ENCODE peak calls at places on chromosomes 2 and 18, in seven cellular contexts. A is skeletal muscle cell, K is T-helper 2 cell, V is glutamatergic neuron, M is endothelial cell, F is GM12891, X is AG08396. J is an unnamed sample.

GRCh38 chr2:120258140-120258539 is 5.5 kb downstream of the RALB start:
- DNase-seq in F (no peak), V (no peak), A (no peak), X (no peak), K (no peak), M (no peak), J (no peak)

GRCh38 chr2:26438926-26439325 is 37.2 kb downstream of the DRC1 start:
- DNase-seq in M (no peak), A (no peak), X (no peak), K (no peak), F (no peak), V (no peak), J (no peak)

GRCh38 chr2:41909584-41909983 is 138.2 kb upstream of the PKDCC start:
- DNase-seq in F (no peak), X (no peak), A (no peak), M (no peak), V (no peak), K (no peak), J (no peak)

GRCh38 chr2:9112079-9112721 is 94.4 kb upstream of the ASAP2 start:
- DNase-seq in X (peak; percentile 89), K (no peak), V (no peak), A (peak; percentile 83), F (no peak), M (no peak), J (no peak)

GRCh38 chr2:172114579-172114978 is 11.9 kb upstream of the DLX2 start:
- DNase-seq in V (no peak), K (no peak), X (no peak), A (no peak), F (no peak), M (no peak), J (no peak)

GRCh38 chr2:110104025-110104771 is 11.4 kb downstream of the MALL start:
- DNase-seq in A (no peak), X (no peak), M (no peak), F (no peak), K (no peak), V (no peak), J (no peak)

GRCh38 chr2:171652411-171652775 is 34.9 kb upstream of the DYNC1I2 start:
- DNase-seq in F (no peak), V (no peak), K (no peak), X (no peak), M (no peak), A (peak; percentile 25), J (no peak)

GRCh38 chr2:174670446-174670845 is 72.8 kb upstream of the WIPF1 start:
- DNase-seq in X (no peak), K (no peak), F (no peak), M (no peak), A (no peak), V (no peak), J (no peak)

GRCh38 chr18:9862686-9863085 is 23.1 kb upstream of the TXNDC2 start:
- DNase-seq in V (peak; percentile 33), A (no peak), F (no peak), X (no peak), M (no peak), K (no peak), J (no peak)

GRCh38 chr2:78540255-78540654 is 485.2 kb upstream of the REG3G start:
- DNase-seq in F (no peak), V (no peak), M (no peak), K (no peak), X (no peak), A (no peak), J (no peak)

GRCh38 chr2:1659951-1660565 is 84.3 kb downstream of the PXDN start:
- DNase-seq in F (no peak), K (no peak), X (no peak), A (no peak), M (no peak), V (no peak), J (no peak)